ENCODE peak calls at places on chromosomes 6 and 20, in nine cellular contexts. F is stomach; P is left lung; X is fibroblast of lung; K is lower lobe of right lung; R is A673; J is kidney; E is CD8-positive, alpha-beta memory T cell; T is psoas muscle. B is an unnamed sample. For H3K4me1, the result is how much of the 10 kb centered on the place peaks cover.

GRCh38 chr6:136657629-136658028 is 107.4 kb upstream of the MAP7 start:
- DNase-seq in F (no peak), P (no peak), X (peak), K (no peak), R (no peak), J (no peak), E (no peak), T (no peak), B (no peak)

GRCh38 chr20:24701027-24701426 is 231.6 kb downstream of the SYNDIG1 start:
- DNase-seq in F (no peak), P (no peak), X (no peak), K (no peak), R (no peak), J (no peak), E (no peak), T (no peak), B (no peak)

GRCh38 chr6:107624541-107624940 is 134.6 kb downstream of the SOBP start:
- DNase-seq in F (no peak), P (no peak), X (peak), K (no peak), R (no peak), J (no peak), E (no peak), T (no peak), B (no peak)

GRCh38 chr6:118896339-118897136 is 2.6 kb downstream of the ASF1A start:
- DNase-seq in F (no peak), P (no peak), X (peak), K (no peak), R (peak), J (no peak), E (peak), T (no peak), B (no peak)

GRCh38 chr6:154164397-154164796 is 125.4 kb downstream of the OPRM1 start:
- DNase-seq in F (no peak), P (no peak), X (peak), K (no peak), R (no peak), J (no peak), E (no peak), T (no peak), B (no peak)

GRCh38 chr6:146984251-146984924 is 219.8 kb upstream of the STXBP5 start:
- DNase-seq in F (no peak), P (peak), X (peak), K (no peak), R (no peak), J (no peak), E (no peak), T (no peak), B (no peak)

GRCh38 chr6:137588472-137588871 is 94.3 kb upstream of the OLIG3 start:
- DNase-seq in F (peak), P (no peak), X (no peak), K (no peak), R (peak), J (no peak), E (no peak), T (no peak), B (no peak)

GRCh38 chr6:95203153-95203754 is 374.1 kb upstream of the MANEA start:
- DNase-seq in F (no peak), P (no peak), X (peak), K (no peak), R (peak), J (no peak), E (no peak), T (no peak), B (no peak)

DNA sequence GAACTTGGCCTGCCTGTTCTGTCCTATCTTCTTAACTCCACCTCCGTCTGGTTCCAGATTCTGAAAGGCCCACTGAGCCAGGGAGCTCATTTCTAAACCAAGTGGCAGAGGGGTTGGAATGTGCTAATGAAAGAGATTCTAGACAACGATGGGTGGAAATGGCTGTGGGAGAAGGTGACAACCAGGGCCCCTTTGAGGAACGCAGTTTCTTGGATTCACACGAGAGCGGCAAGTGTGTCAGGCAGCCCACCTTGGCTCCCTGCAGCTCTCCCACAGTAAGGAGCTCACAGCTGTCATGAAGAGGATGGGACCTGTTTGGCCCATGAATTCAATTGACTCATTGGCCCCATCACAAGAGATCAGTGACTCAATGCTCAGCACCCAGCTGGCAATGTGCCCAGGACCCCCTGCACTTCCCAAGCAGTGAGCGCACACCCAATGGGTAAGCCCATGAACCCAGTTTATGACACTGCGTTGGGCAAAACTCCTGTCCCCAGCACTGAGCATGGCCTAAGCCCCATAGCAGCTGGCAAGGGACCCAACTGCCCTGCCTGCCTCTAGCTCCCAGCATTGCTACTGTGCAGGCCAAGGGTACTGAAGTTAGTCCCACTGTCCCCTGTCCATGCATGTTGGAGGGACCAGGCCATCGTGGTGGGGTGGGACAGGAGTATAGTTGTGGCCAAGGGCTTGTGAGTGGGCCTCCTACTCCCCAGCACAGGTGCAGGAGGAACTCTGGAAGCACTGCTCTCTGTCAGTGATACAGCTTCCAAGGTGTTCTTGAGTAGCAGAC is 16.4 kb downstream of the MRPS18A start:
- DNase-seq in F (no peak), P (no peak), X (peak), K (no peak), R (no peak), J (no peak), E (no peak), T (no peak), B (no peak)
- H3K4me1 ChIP-seq in F (half or more), P (under half), X (under half), K (half or more), R (under half), J (under half), E (under half), T (half or more), B (under half)

DNA sequence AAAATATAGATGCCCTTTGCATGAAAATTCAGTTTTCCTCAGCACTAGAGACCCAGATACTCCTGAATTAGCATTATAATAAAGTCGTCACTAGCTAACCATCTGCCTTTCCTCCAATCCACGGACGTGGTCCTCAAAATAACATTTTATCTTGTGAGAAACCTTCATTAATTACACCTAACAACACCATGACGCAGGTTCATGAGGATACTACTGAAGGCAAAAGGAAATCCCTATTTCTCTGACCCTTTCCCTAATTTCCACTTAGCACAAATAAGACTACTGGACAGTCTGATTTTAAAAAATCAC is 1.3 kb upstream of the PNISR start:
- DNase-seq in F (no peak), P (no peak), X (peak), K (no peak), R (no peak), J (no peak), E (no peak), T (no peak), B (no peak)
- H3K4me3 ChIP-seq in F (peak), P (peak), X (peak), K (peak), R (peak), J (peak), E (peak), T (peak), B (peak)

DNA sequence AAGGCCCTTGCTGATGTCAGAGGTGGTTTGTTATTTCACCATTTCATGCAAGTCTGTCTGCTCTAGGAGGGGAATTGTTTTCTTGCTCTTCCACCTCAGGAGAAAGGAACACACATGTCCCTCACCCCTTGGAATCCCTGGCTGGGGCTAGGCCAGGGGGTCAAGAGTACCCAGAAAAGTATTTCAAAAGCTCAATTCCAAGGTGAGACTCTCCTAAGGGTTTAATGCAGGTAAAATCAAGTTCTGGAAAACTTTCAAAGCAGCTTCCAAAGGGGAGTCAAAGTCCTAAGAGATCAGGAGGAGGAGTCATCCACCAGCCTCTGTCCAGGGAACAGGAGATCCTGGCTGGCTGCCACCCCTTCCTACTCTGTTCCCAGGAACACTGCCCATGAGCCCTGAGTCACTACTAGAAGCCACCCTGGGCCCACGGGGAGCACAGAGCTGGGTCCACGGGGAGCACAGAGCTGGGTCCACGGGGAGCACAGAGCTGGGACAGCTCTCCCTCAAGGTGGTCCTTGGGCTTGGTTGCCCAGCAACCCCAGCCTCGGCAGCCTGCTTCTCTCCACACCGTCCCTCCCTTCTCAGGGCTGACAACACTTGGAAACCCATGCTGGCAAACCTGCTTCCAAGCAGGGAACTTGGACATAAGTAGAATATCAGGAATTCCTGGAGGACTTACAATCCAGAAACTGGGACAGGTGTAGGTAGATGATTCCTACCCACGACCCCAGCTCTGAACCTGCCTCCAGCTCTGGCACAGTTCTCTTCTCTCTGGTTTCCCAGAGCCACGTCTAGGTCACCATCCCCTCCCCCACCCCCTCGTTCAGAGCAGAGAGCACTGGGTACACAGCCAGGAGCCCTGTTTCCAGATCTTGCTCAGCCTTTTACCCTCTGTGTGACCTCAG is 35.3 kb upstream of the CDKN1A start:
- DNase-seq in F (peak), P (no peak), X (peak), K (peak), R (no peak), J (peak), E (no peak), T (peak), B (peak)
- H3K4me1 ChIP-seq in F (under half), P (under half), X (under half), K (under half), R (under half), J (under half), E (under half), T (under half), B (under half)

GRCh38 chr6:35719407-35719829 is 17.4 kb upstream of the ARMC12 start:
- DNase-seq in F (no peak), P (no peak), X (no peak), K (no peak), R (no peak), J (no peak), E (no peak), T (no peak), B (no peak)

GRCh38 chr6:35716798-35717197 is 20.0 kb upstream of the ARMC12 start:
- DNase-seq in F (no peak), P (no peak), X (no peak), K (no peak), R (no peak), J (no peak), E (no peak), T (no peak), B (no peak)

GRCh38 chr6:35718911-35719381 is 17.9 kb upstream of the ARMC12 start:
- DNase-seq in F (no peak), P (no peak), X (no peak), K (no peak), R (no peak), J (no peak), E (no peak), T (no peak), B (no peak)

GRCh38 chr6:35718354-35718695 is 18.5 kb upstream of the ARMC12 start:
- DNase-seq in F (no peak), P (no peak), X (no peak), K (no peak), R (no peak), J (no peak), E (no peak), T (no peak), B (no peak)

GRCh38 chr6:35717449-35718353 is 19.1 kb upstream of the ARMC12 start:
- DNase-seq in F (no peak), P (no peak), X (no peak), K (no peak), R (no peak), J (no peak), E (no peak), T (no peak), B (no peak)
- H3K4me3 ChIP-seq in F (no peak), P (no peak), X (no peak), K (no peak), R (no peak), J (no peak), E (no peak), T (no peak), B (no peak)

GRCh38 chr6:42025066-42025789 is 25.1 kb upstream of the TAF8 start:
- DNase-seq in F (no peak), P (no peak), X (no peak), K (no peak), R (no peak), J (peak), E (no peak), T (no peak), B (no peak)

GRCh38 chr6:42017021-42017643 is 33.2 kb upstream of the TAF8 start:
- DNase-seq in F (no peak), P (no peak), X (peak), K (no peak), R (no peak), J (no peak), E (no peak), T (no peak), B (no peak)

GRCh38 chr6:42022755-42023384 is 27.5 kb upstream of the TAF8 start:
- DNase-seq in F (no peak), P (no peak), X (no peak), K (no peak), R (no peak), J (peak), E (no peak), T (no peak), B (no peak)

GRCh38 chr6:42021847-42022754 is 28.2 kb upstream of the TAF8 start:
- DNase-seq in F (no peak), P (no peak), X (no peak), K (no peak), R (no peak), J (no peak), E (peak), T (no peak), B (no peak)

GRCh38 chr6:42020967-42021366 is 29.4 kb upstream of the TAF8 start:
- DNase-seq in F (no peak), P (no peak), X (no peak), K (no peak), R (no peak), J (no peak), E (no peak), T (no peak), B (no peak)
- H3K4me1 ChIP-seq in F (under half), P (under half), X (under half), K (under half), R (under half), J (under half), E (half or more), T (under half), B (under half)

GRCh38 chr6:43773050-43773956 is 3.3 kb downstream of the VEGFA start:
- DNase-seq in F (peak), P (no peak), X (peak), K (peak), R (peak), J (peak), E (no peak), T (peak), B (no peak)
- H3K4me3 ChIP-seq in F (peak), P (peak), X (peak), K (peak), R (peak), J (peak), E (peak), T (peak), B (peak)

DNA sequence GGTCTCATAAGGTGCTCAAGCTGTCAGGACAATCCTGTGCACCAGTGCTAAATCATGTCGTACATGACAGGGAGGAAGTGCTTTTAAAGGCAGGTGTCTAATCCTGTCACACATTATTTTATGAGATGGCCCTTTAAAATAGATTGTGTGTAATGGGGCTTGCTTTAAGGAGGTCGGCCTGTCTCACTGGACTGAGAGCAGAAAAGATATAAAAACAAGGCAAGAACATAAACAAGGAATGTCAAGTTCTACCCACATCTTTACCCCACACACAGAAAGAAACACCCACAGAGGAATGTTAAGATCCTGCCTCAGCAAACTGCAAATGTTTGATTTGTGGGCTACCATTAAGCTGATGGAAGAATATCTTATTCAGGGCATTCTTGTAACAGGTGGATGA is 279.0 kb downstream of the FOXA2 start:
- DNase-seq in F (no peak), P (no peak), X (no peak), K (no peak), R (no peak), J (no peak), E (no peak), T (no peak), B (no peak)
- H3K4me1 ChIP-seq in F (under half), P (under half), X (under half), K (under half), R (under half), J (under half), E (under half), T (under half), B (under half)

GRCh38 chr6:110476046-110476849 is at the start of gene SLC22A16:
- DNase-seq in F (no peak), P (peak), X (no peak), K (peak), R (peak), J (peak), E (no peak), T (no peak), B (no peak)
- H3K4me3 ChIP-seq in F (peak), P (no peak), X (peak), K (peak), R (peak), J (peak), E (no peak), T (peak), B (peak)

GRCh38 chr6:157763129-157763893 is 59.7 kb upstream of the SNX9 start:
- DNase-seq in F (peak), P (peak), X (peak), K (peak), R (no peak), J (peak), E (no peak), T (peak), B (no peak)
- H3K4me1 ChIP-seq in F (under half), P (under half), X (under half), K (under half), R (under half), J (under half), E (half or more), T (under half), B (under half)

GRCh38 chr6:15252205-15252604 is 6.3 kb downstream of the JARID2 start:
- DNase-seq in F (no peak), P (no peak), X (no peak), K (no peak), R (no peak), J (no peak), E (no peak), T (no peak), B (no peak)
- H3K4me3 ChIP-seq in F (no peak), P (no peak), X (no peak), K (no peak), R (no peak), J (no peak), E (no peak), T (no peak), B (no peak)